ENCODE peak calls at places on chromosomes 13 and 19, in eight cellular contexts. Q is NCI-H774; U is fibroblast of the aortic adventitia; D is PC-3; O is posterior cingulate gyrus; X is left ventricle myocardium inferior; W is non-pigmented ciliary epithelial cell; C is activated CD8-positive, alpha-beta memory T cell treated with anti-CD3 and anti-CD28 coated beads for 1 hour. H is an unnamed sample.

GRCh38 chr19:49331616-49332055 is 3.6 kb upstream of the CD37 start:
- DNase-seq in O (no peak), X (no peak), C (peak), W (no peak), U (peak), Q (no peak), D (peak), H (peak)

GRCh38 chr13:99596180-99596579 is 94.9 kb downstream of the TM9SF2 start:
- DNase-seq in D (no peak), C (no peak), W (no peak), Q (no peak), X (no peak), U (no peak), O (no peak), H (no peak)

GRCh38 chr19:40592170-40592569 is 9.0 kb upstream of the LTBP4 start:
- DNase-seq in Q (peak), U (peak), O (no peak), W (no peak), X (no peak), D (peak), C (no peak), H (peak)

GRCh38 chr13:46667687-46668281 is 114.8 kb downstream of the LRCH1 start:
- DNase-seq in C (no peak), O (no peak), D (no peak), X (no peak), W (no peak), U (peak), Q (no peak), H (peak)

GRCh38 chr13:102868366-102868936 is 22.6 kb downstream of the ERCC5 start:
- DNase-seq in W (no peak), D (no peak), C (no peak), U (no peak), O (no peak), X (no peak), Q (no peak), H (no peak)

GRCh38 chr13:30577381-30577780 is 40.3 kb upstream of the USPL1 start:
- DNase-seq in W (peak), O (no peak), C (peak), U (peak), X (no peak), D (peak), Q (no peak), H (peak)

GRCh38 chr13:112748947-112749346 is 59.1 kb downstream of the ATP11A start:
- DNase-seq in W (no peak), C (no peak), Q (no peak), O (peak), X (peak), D (no peak), U (peak), H (no peak)

GRCh38 chr19:18738961-18739690 is 52.0 kb downstream of the COMP start:
- DNase-seq in U (no peak), C (no peak), X (no peak), W (no peak), Q (no peak), D (no peak), O (no peak), H (no peak)

GRCh38 chr19:10289167-10289835 is 451 bp upstream of the ICAM5 start:
- DNase-seq in Q (peak), W (no peak), O (no peak), U (no peak), X (no peak), C (no peak), D (peak), H (no peak)

GRCh38 chr19:44658069-44658727 is 13.1 kb upstream of the CEACAM19 start:
- DNase-seq in O (no peak), Q (no peak), X (no peak), D (no peak), C (no peak), U (no peak), W (no peak), H (no peak)

GRCh38 chr19:44643605-44644390 is at the start of gene PVR:
- DNase-seq in C (peak), X (peak), D (peak), U (peak), W (no peak), Q (peak), O (peak), H (peak)

GRCh38 chr19:38721977-38722773 is 22.1 kb downstream of the CAPN12 start:
- DNase-seq in X (peak), W (no peak), D (no peak), U (no peak), O (peak), Q (no peak), C (no peak), H (no peak)

GRCh38 chr13:74158028-74158427 is 23.8 kb upstream of the KLF12 start:
- DNase-seq in X (peak), O (no peak), D (no peak), W (no peak), U (no peak), Q (no peak), C (no peak), H (no peak)

GRCh38 chr13:33352520-33352919 is 67.0 kb upstream of the STARD13 start:
- DNase-seq in U (no peak), X (no peak), C (no peak), O (no peak), Q (no peak), W (no peak), D (no peak), H (peak)

GRCh38 chr19:29837448-29837961 is 25.7 kb downstream of the CCNE1 start:
- DNase-seq in O (no peak), D (no peak), W (no peak), U (no peak), Q (no peak), X (no peak), C (no peak), H (no peak)

GRCh38 chr13:77390391-77390790 is 63.5 kb upstream of the MYCBP2 start:
- DNase-seq in C (no peak), W (no peak), U (peak), D (no peak), Q (no peak), X (no peak), O (no peak), H (no peak)